ENCODE peak calls at places on chromosomes 13 and 19, in ten cellular contexts. R, I, G, Z, X, F, T, E, P and L are unnamed samples.
A peak's percentile ranks its signal among the peaks of the same experiment; 100 is the strongest.

GRCh38 chr19:45352471-45352870 is 11.9 kb downstream of the KLC3 start:
- DNase-seq in Z (no peak), X (no peak), R (no peak), E (no peak), I (no peak), G (no peak), P (no peak), T (no peak), F (no peak), L (no peak)

GRCh38 chr13:70385852-70386251 is 277.6 kb upstream of the KLHL1 start:
- DNase-seq in Z (no peak), X (no peak), E (no peak), I (no peak), T (no peak), F (no peak), P (no peak), G (no peak), R (no peak), L (no peak)

GRCh38 chr13:102773441-102774209 is at the start of gene TEX30:
- DNase-seq in Z (peak; percentile 85), T (peak; percentile 74), R (peak; percentile 75), X (peak; percentile 53), E (peak; percentile 27), G (peak; percentile 92), P (peak; percentile 87), F (peak; percentile 95), I (peak; percentile 91), L (peak; percentile 86)

GRCh38 chr19:15779756-15780476 is 7.5 kb upstream of the OR10H5 start:
- DNase-seq in P (peak; percentile 60), Z (peak; percentile 63), X (no peak), I (peak; percentile 82), R (no peak), E (peak; percentile 21), F (peak; percentile 74), T (peak; percentile 31), G (peak; percentile 10), L (peak; percentile 67)

GRCh38 chr13:80255946-80256345 is 85.0 kb downstream of the SPRY2 start:
- DNase-seq in R (no peak), P (no peak), I (no peak), F (no peak), T (no peak), X (no peak), G (no peak), Z (no peak), E (no peak), L (no peak)

GRCh38 chr19:49368711-49369358 is 5.2 kb downstream of the DKKL1 start:
- DNase-seq in G (no peak), P (no peak), R (no peak), F (no peak), X (no peak), Z (no peak), I (no peak), E (no peak), T (no peak), L (no peak)

GRCh38 chr13:75788494-75788991 is 152.4 kb downstream of the LMO7 start:
- DNase-seq in T (no peak), P (peak; percentile 52), F (no peak), X (peak; percentile 84), Z (peak; percentile 61), E (no peak), I (no peak), G (no peak), R (no peak), L (peak; percentile 74)

GRCh38 chr13:79413521-79413920 is 7.5 kb upstream of the RBM26 start:
- DNase-seq in F (no peak), G (no peak), Z (no peak), I (no peak), R (no peak), T (no peak), E (no peak), X (no peak), P (no peak), L (no peak)

GRCh38 chr19:45681391-45682015 is 10.2 kb downstream of the SNRPD2 start:
- DNase-seq in I (peak; percentile 93), X (no peak), P (peak; percentile 95), T (peak; percentile 96), Z (peak; percentile 92), G (peak; percentile 85), F (peak; percentile 95), R (peak; percentile 77), E (peak; percentile 41), L (peak; percentile 99)

GRCh38 chr13:51665456-51665855 is 81.2 kb downstream of the WDFY2 start:
- DNase-seq in F (no peak), I (no peak), G (no peak), X (no peak), P (no peak), T (no peak), E (no peak), Z (no peak), R (no peak), L (no peak)

GRCh38 chr19:38209671-38210457 is 14.2 kb downstream of the DPF1 start:
- DNase-seq in F (no peak), P (peak; percentile 49), X (no peak), T (no peak), G (peak; percentile 33), I (peak; percentile 84), R (no peak), Z (peak; percentile 27), E (peak; percentile 26), L (no peak)

GRCh38 chr19:17235618-17236413 is 9.8 kb downstream of the OCEL1 start:
- DNase-seq in E (no peak), X (no peak), Z (peak; percentile 77), R (peak; percentile 58), T (peak; percentile 33), I (peak; percentile 83), P (peak; percentile 77), G (peak; percentile 91), F (peak; percentile 84), L (peak; percentile 95)

GRCh38 chr13:97913206-97913605 is 40.3 kb upstream of the IPO5 start:
- DNase-seq in I (no peak), F (no peak), R (no peak), T (no peak), G (no peak), P (no peak), Z (no peak), E (no peak), X (no peak), L (no peak)

GRCh38 chr13:98598043-98598442 is 21.1 kb upstream of the STK24 start:
- DNase-seq in P (no peak), X (no peak), Z (no peak), R (no peak), T (no peak), I (no peak), E (no peak), F (no peak), G (peak; percentile 36), L (no peak)

GRCh38 chr19:10106100-10106936 is at the start of gene PPAN:
- DNase-seq in E (peak; percentile 98), I (peak; percentile 98), P (peak; percentile 99), F (peak; percentile 95), G (peak; percentile 99), Z (peak; percentile 99), T (peak; percentile 94), X (peak; percentile 96), R (peak; percentile 96), L (peak; percentile 99)

GRCh38 chr19:597406-598315 is 8.0 kb downstream of the HCN2 start:
- DNase-seq in R (no peak), X (no peak), T (no peak), G (no peak), E (no peak), F (no peak), Z (no peak), I (no peak), P (no peak), L (no peak)

GRCh38 chr13:32117696-32118095 is 86.1 kb downstream of the FRY start:
- DNase-seq in T (no peak), E (peak; percentile 9), R (no peak), X (no peak), P (peak; percentile 51), I (peak; percentile 93), Z (no peak), G (no peak), F (no peak), L (peak; percentile 44)

GRCh38 chr13:33351324-33351723 is 65.8 kb upstream of the STARD13 start:
- DNase-seq in E (no peak), G (no peak), X (peak; percentile 14), F (no peak), Z (peak; percentile 17), R (no peak), T (peak; percentile 3), I (no peak), P (no peak), L (no peak)

GRCh38 chr19:1259873-1260748 is 9.0 kb upstream of the CIRBP start:
- DNase-seq in Z (peak; percentile 55), F (no peak), X (no peak), E (no peak), I (peak; percentile 75), R (no peak), T (no peak), P (no peak), G (no peak), L (peak; percentile 91)

GRCh38 chr13:101614491-101614890 is 162.0 kb downstream of the ITGBL1 start:
- DNase-seq in T (no peak), X (no peak), R (no peak), F (no peak), G (no peak), I (no peak), P (no peak), Z (no peak), E (no peak), L (no peak)

GRCh38 chr19:46191356-46191755 is 38.2 kb upstream of the IGFL1 start:
- DNase-seq in P (no peak), T (no peak), Z (no peak), F (no peak), E (no peak), I (no peak), G (no peak), R (no peak), X (no peak), L (no peak)

GRCh38 chr19:35225951-35226350 is 2.6 kb downstream of the FAM187B start:
- DNase-seq in T (no peak), E (no peak), P (no peak), I (no peak), Z (no peak), R (no peak), F (no peak), G (no peak), X (no peak), L (no peak)

GRCh38 chr19:23286477-23286876 is 36.3 kb upstream of the ZNF724 start:
- DNase-seq in G (no peak), P (no peak), T (no peak), Z (no peak), X (no peak), I (no peak), R (no peak), F (no peak), E (no peak), L (no peak)

GRCh38 chr13:112103971-112104872 is 37.3 kb downstream of the SOX1 start:
- DNase-seq in G (no peak), P (no peak), F (no peak), T (no peak), X (no peak), Z (no peak), E (no peak), R (peak; percentile 55), I (no peak), L (no peak)

GRCh38 chr19:2050349-2050990 is 574 bp downstream of the MKNK2 start:
- DNase-seq in P (no peak), G (no peak), F (no peak), I (no peak), T (no peak), X (no peak), Z (no peak), E (no peak), R (no peak), L (no peak)

GRCh38 chr13:108963846-108964600 is 334.6 kb downstream of the MYO16 start:
- DNase-seq in R (no peak), P (no peak), X (no peak), T (no peak), F (no peak), Z (no peak), I (no peak), G (no peak), E (no peak), L (no peak)

GRCh38 chr13:113862766-113863510 is 938 bp downstream of the GAS6 start:
- DNase-seq in Z (peak; percentile 59), P (peak; percentile 77), X (no peak), T (no peak), E (no peak), G (peak; percentile 50), I (peak; percentile 82), R (no peak), F (peak; percentile 69), L (peak; percentile 78)

GRCh38 chr19:17506745-17507144 is 4.7 kb upstream of the PGLS start:
- DNase-seq in I (no peak), G (no peak), T (no peak), X (no peak), R (no peak), E (no peak), P (no peak), F (no peak), Z (no peak), L (no peak)